ENCODE peak calls at places on chromosomes 7 and 10, in four cellular contexts. One of them, this sample, is unnamed.

GRCh38 chr7:676246-676971 is 50.1 kb upstream of the DNAAF5 start:
- DNase-seq in heart right ventricle: no peak
- DNase-seq in right atrium auricular region: no peak
- DNase-seq in stimulated activated CD4-positive, alpha-beta T cell treated with anti-CD3 and anti-CD28 coated beads, Interleukin-12 subunit alpha, Interleukin-12 subunit beta, amount 100 ng/mL, for 4 hours: no peak
- DNase-seq in this sample: no peak

GRCh38 chr7:43693687-43694398 is 35.5 kb downstream of the COA1 start:
- DNase-seq in right atrium auricular region: no peak
- DNase-seq in heart right ventricle: no peak
- DNase-seq in stimulated activated CD4-positive, alpha-beta T cell treated with anti-CD3 and anti-CD28 coated beads, Interleukin-12 subunit alpha, Interleukin-12 subunit beta, amount 100 ng/mL, for 4 hours: no peak
- DNase-seq in this sample: no peak

GRCh38 chr7:90459888-90460287 is 9.6 kb upstream of the PTTG1IP2 start:
- DNase-seq in heart right ventricle: no peak
- DNase-seq in stimulated activated CD4-positive, alpha-beta T cell treated with anti-CD3 and anti-CD28 coated beads, Interleukin-12 subunit alpha, Interleukin-12 subunit beta, amount 100 ng/mL, for 4 hours: no peak
- DNase-seq in right atrium auricular region: no peak
- DNase-seq in this sample: no peak

GRCh38 chr7:113283861-113284260 is 165.5 kb upstream of the SMIM30 start:
- DNase-seq in stimulated activated CD4-positive, alpha-beta T cell treated with anti-CD3 and anti-CD28 coated beads, Interleukin-12 subunit alpha, Interleukin-12 subunit beta, amount 100 ng/mL, for 4 hours: no peak
- DNase-seq in heart right ventricle: no peak
- DNase-seq in right atrium auricular region: no peak
- DNase-seq in this sample: no peak

GRCh38 chr7:18437086-18437485 is 58.5 kb upstream of the HDAC9 start:
- DNase-seq in heart right ventricle: no peak
- DNase-seq in stimulated activated CD4-positive, alpha-beta T cell treated with anti-CD3 and anti-CD28 coated beads, Interleukin-12 subunit alpha, Interleukin-12 subunit beta, amount 100 ng/mL, for 4 hours: no peak
- DNase-seq in right atrium auricular region: no peak
- DNase-seq in this sample: no peak

GRCh38 chr10:79059859-79060379 is 8.8 kb upstream of the ZMIZ1 start:
- DNase-seq in stimulated activated CD4-positive, alpha-beta T cell treated with anti-CD3 and anti-CD28 coated beads, Interleukin-12 subunit alpha, Interleukin-12 subunit beta, amount 100 ng/mL, for 4 hours: no peak
- DNase-seq in right atrium auricular region: no peak
- DNase-seq in heart right ventricle: no peak
- DNase-seq in this sample: no peak

GRCh38 chr7:31052504-31052840 is 364 bp downstream of the ADCYAP1R1 start:
- DNase-seq in stimulated activated CD4-positive, alpha-beta T cell treated with anti-CD3 and anti-CD28 coated beads, Interleukin-12 subunit alpha, Interleukin-12 subunit beta, amount 100 ng/mL, for 4 hours: no peak
- DNase-seq in heart right ventricle: no peak
- DNase-seq in right atrium auricular region: no peak
- DNase-seq in this sample: no peak

GRCh38 chr7:139976838-139977656 is 85.7 kb downstream of the PARP12 start:
- DNase-seq in stimulated activated CD4-positive, alpha-beta T cell treated with anti-CD3 and anti-CD28 coated beads, Interleukin-12 subunit alpha, Interleukin-12 subunit beta, amount 100 ng/mL, for 4 hours: no peak
- DNase-seq in heart right ventricle: no peak
- DNase-seq in right atrium auricular region: no peak
- DNase-seq in this sample: no peak

GRCh38 chr10:80050752-80051151 is 27.7 kb upstream of the TMEM254 start:
- DNase-seq in right atrium auricular region: no peak
- DNase-seq in stimulated activated CD4-positive, alpha-beta T cell treated with anti-CD3 and anti-CD28 coated beads, Interleukin-12 subunit alpha, Interleukin-12 subunit beta, amount 100 ng/mL, for 4 hours: no peak
- DNase-seq in heart right ventricle: no peak
- DNase-seq in this sample: no peak

GRCh38 chr10:28922127-28922526 is 244.8 kb downstream of the BAMBI start:
- DNase-seq in heart right ventricle: no peak
- DNase-seq in right atrium auricular region: no peak
- DNase-seq in stimulated activated CD4-positive, alpha-beta T cell treated with anti-CD3 and anti-CD28 coated beads, Interleukin-12 subunit alpha, Interleukin-12 subunit beta, amount 100 ng/mL, for 4 hours: no peak
- DNase-seq in this sample: no peak

GRCh38 chr7:129332354-129333056 is 101.7 kb upstream of the STRIP2 start:
- DNase-seq in stimulated activated CD4-positive, alpha-beta T cell treated with anti-CD3 and anti-CD28 coated beads, Interleukin-12 subunit alpha, Interleukin-12 subunit beta, amount 100 ng/mL, for 4 hours: no peak
- DNase-seq in right atrium auricular region: no peak
- DNase-seq in heart right ventricle: no peak
- DNase-seq in this sample: no peak

GRCh38 chr7:130409067-130409721 is 28.9 kb downstream of the CPA1 start:
- DNase-seq in stimulated activated CD4-positive, alpha-beta T cell treated with anti-CD3 and anti-CD28 coated beads, Interleukin-12 subunit alpha, Interleukin-12 subunit beta, amount 100 ng/mL, for 4 hours: no peak
- DNase-seq in heart right ventricle: no peak
- DNase-seq in right atrium auricular region: no peak
- DNase-seq in this sample: no peak

GRCh38 chr7:2164156-2164555 is 68.6 kb downstream of the MAD1L1 start:
- DNase-seq in heart right ventricle: no peak
- DNase-seq in stimulated activated CD4-positive, alpha-beta T cell treated with anti-CD3 and anti-CD28 coated beads, Interleukin-12 subunit alpha, Interleukin-12 subunit beta, amount 100 ng/mL, for 4 hours: no peak
- DNase-seq in right atrium auricular region: no peak
- DNase-seq in this sample: no peak

GRCh38 chr7:156667110-156667436 is 26.5 kb downstream of the RNF32 start:
- DNase-seq in stimulated activated CD4-positive, alpha-beta T cell treated with anti-CD3 and anti-CD28 coated beads, Interleukin-12 subunit alpha, Interleukin-12 subunit beta, amount 100 ng/mL, for 4 hours: no peak
- DNase-seq in right atrium auricular region: no peak
- DNase-seq in heart right ventricle: no peak
- DNase-seq in this sample: no peak

GRCh38 chr7:22578048-22578770 is 78.2 kb upstream of the STEAP1B start:
- DNase-seq in right atrium auricular region: no peak
- DNase-seq in stimulated activated CD4-positive, alpha-beta T cell treated with anti-CD3 and anti-CD28 coated beads, Interleukin-12 subunit alpha, Interleukin-12 subunit beta, amount 100 ng/mL, for 4 hours: no peak
- DNase-seq in heart right ventricle: no peak
- DNase-seq in this sample: no peak

This sample was measured in effector CD4-positive, alpha-beta T cell.